ENCODE peak calls at places on chromosome 12, in nine cellular contexts. One of them, this sample, is unnamed.

GRCh38 chr12:3187846-3188755 is 110.9 kb downstream of the TSPAN9 start:
- DNase-seq in ascending aorta: no peak
- DNase-seq in K562: no peak
- DNase-seq in heart left ventricle: no peak
- DNase-seq in cardiac muscle cell: no peak
- DNase-seq in neuronal stem cell: no peak
- DNase-seq in bronchial epithelial cell: no peak
- DNase-seq in upper lobe of right lung: no peak
- DNase-seq in aorta: no peak
- DNase-seq in this sample: no peak

GRCh38 chr12:14548609-14549008 is 19.1 kb downstream of the PLBD1 start:
- DNase-seq in ascending aorta: no peak
- DNase-seq in K562: no peak
- DNase-seq in heart left ventricle: no peak
- DNase-seq in cardiac muscle cell: no peak
- DNase-seq in neuronal stem cell: no peak
- DNase-seq in bronchial epithelial cell: no peak
- DNase-seq in upper lobe of right lung: no peak
- DNase-seq in aorta: no peak
- DNase-seq in this sample: no peak

GRCh38 chr12:108479364-108480070 is 35.6 kb upstream of the FICD start:
- DNase-seq in ascending aorta: no peak
- DNase-seq in K562: no peak
- DNase-seq in heart left ventricle: no peak
- DNase-seq in cardiac muscle cell: no peak
- DNase-seq in neuronal stem cell: no peak
- DNase-seq in bronchial epithelial cell: peak
- DNase-seq in upper lobe of right lung: no peak
- DNase-seq in aorta: no peak
- DNase-seq in this sample: no peak

GRCh38 chr12:97313471-97314190 is 149.0 kb upstream of the RMST start:
- DNase-seq in ascending aorta: no peak
- DNase-seq in K562: no peak
- DNase-seq in heart left ventricle: no peak
- DNase-seq in cardiac muscle cell: no peak
- DNase-seq in neuronal stem cell: no peak
- DNase-seq in bronchial epithelial cell: no peak
- DNase-seq in upper lobe of right lung: no peak
- DNase-seq in aorta: no peak
- DNase-seq in this sample: no peak

GRCh38 chr12:106978035-106978800 is 8.7 kb downstream of the MTERF2 start:
- DNase-seq in ascending aorta: no peak
- DNase-seq in K562: no peak
- DNase-seq in heart left ventricle: peak
- DNase-seq in cardiac muscle cell: peak
- DNase-seq in neuronal stem cell: no peak
- DNase-seq in bronchial epithelial cell: no peak
- DNase-seq in upper lobe of right lung: no peak
- DNase-seq in aorta: no peak
- DNase-seq in this sample: no peak

GRCh38 chr12:110920324-110920910 is at the start of gene MYL2:
- DNase-seq in ascending aorta: no peak
- DNase-seq in K562: no peak
- DNase-seq in heart left ventricle: peak
- DNase-seq in cardiac muscle cell: no peak
- DNase-seq in neuronal stem cell: no peak
- DNase-seq in bronchial epithelial cell: no peak
- DNase-seq in upper lobe of right lung: no peak
- DNase-seq in aorta: no peak
- DNase-seq in this sample: no peak

GRCh38 chr12:8527250-8528130 is 13.2 kb downstream of the CLEC4E start:
- DNase-seq in ascending aorta: no peak
- DNase-seq in K562: no peak
- DNase-seq in heart left ventricle: no peak
- DNase-seq in cardiac muscle cell: no peak
- DNase-seq in neuronal stem cell: no peak
- DNase-seq in bronchial epithelial cell: no peak
- DNase-seq in upper lobe of right lung: no peak
- DNase-seq in aorta: no peak
- DNase-seq in this sample: no peak

GRCh38 chr12:106417926-106418910 is 60.7 kb downstream of the POLR3B start:
- DNase-seq in ascending aorta: no peak
- DNase-seq in K562: no peak
- DNase-seq in heart left ventricle: no peak
- DNase-seq in cardiac muscle cell: no peak
- DNase-seq in neuronal stem cell: no peak
- DNase-seq in bronchial epithelial cell: peak
- DNase-seq in upper lobe of right lung: no peak
- DNase-seq in aorta: no peak
- DNase-seq in this sample: no peak

GRCh38 chr12:10720974-10721565 is 2.1 kb downstream of the YBX3 start:
- DNase-seq in ascending aorta: no peak
- DNase-seq in K562: no peak
- DNase-seq in heart left ventricle: no peak
- DNase-seq in cardiac muscle cell: no peak
- DNase-seq in neuronal stem cell: no peak
- DNase-seq in bronchial epithelial cell: peak
- DNase-seq in upper lobe of right lung: no peak
- DNase-seq in aorta: no peak
- DNase-seq in this sample: no peak

GRCh38 chr12:75551477-75551876 is 40.1 kb upstream of the KRR1 start:
- DNase-seq in ascending aorta: no peak
- DNase-seq in K562: no peak
- DNase-seq in heart left ventricle: no peak
- DNase-seq in cardiac muscle cell: no peak
- DNase-seq in neuronal stem cell: no peak
- DNase-seq in bronchial epithelial cell: no peak
- DNase-seq in upper lobe of right lung: no peak
- DNase-seq in aorta: no peak
- DNase-seq in this sample: no peak

GRCh38 chr12:76866726-76867125 is 12.1 kb downstream of the CSRP2 start:
- DNase-seq in ascending aorta: no peak
- DNase-seq in K562: no peak
- DNase-seq in heart left ventricle: no peak
- DNase-seq in cardiac muscle cell: no peak
- DNase-seq in neuronal stem cell: peak
- DNase-seq in bronchial epithelial cell: no peak
- DNase-seq in upper lobe of right lung: no peak
- DNase-seq in aorta: no peak
- DNase-seq in this sample: peak

GRCh38 chr12:64600164-64600561 is 10.1 kb upstream of the RASSF3 start:
- DNase-seq in ascending aorta: no peak
- DNase-seq in K562: no peak
- DNase-seq in heart left ventricle: no peak
- DNase-seq in cardiac muscle cell: no peak
- DNase-seq in neuronal stem cell: no peak
- DNase-seq in bronchial epithelial cell: no peak
- DNase-seq in upper lobe of right lung: no peak
- DNase-seq in aorta: no peak
- DNase-seq in this sample: no peak

GRCh38 chr12:104519190-104519857 is 62.6 kb downstream of the CHST11 start:
- DNase-seq in ascending aorta: no peak
- DNase-seq in K562: no peak
- DNase-seq in heart left ventricle: no peak
- DNase-seq in cardiac muscle cell: no peak
- DNase-seq in neuronal stem cell: no peak
- DNase-seq in bronchial epithelial cell: no peak
- DNase-seq in upper lobe of right lung: no peak
- DNase-seq in aorta: no peak
- DNase-seq in this sample: no peak

GRCh38 chr12:68790081-68790951 is 17.7 kb upstream of the MDM2 start:
- DNase-seq in ascending aorta: no peak
- DNase-seq in K562: no peak
- DNase-seq in heart left ventricle: no peak
- DNase-seq in cardiac muscle cell: no peak
- DNase-seq in neuronal stem cell: no peak
- DNase-seq in bronchial epithelial cell: no peak
- DNase-seq in upper lobe of right lung: no peak
- DNase-seq in aorta: no peak
- DNase-seq in this sample: no peak

GRCh38 chr12:52214421-52214802 is 18.6 kb upstream of the KRT7 start:
- DNase-seq in ascending aorta: no peak
- DNase-seq in K562: no peak
- DNase-seq in heart left ventricle: no peak
- DNase-seq in cardiac muscle cell: no peak
- DNase-seq in neuronal stem cell: no peak
- DNase-seq in bronchial epithelial cell: no peak
- DNase-seq in upper lobe of right lung: peak
- DNase-seq in aorta: peak
- DNase-seq in this sample: no peak

GRCh38 chr12:63668028-63668799 is at the start of gene DPY19L2:
- DNase-seq in ascending aorta: peak
- DNase-seq in K562: no peak
- DNase-seq in heart left ventricle: peak
- DNase-seq in cardiac muscle cell: peak
- DNase-seq in neuronal stem cell: peak
- DNase-seq in bronchial epithelial cell: peak
- DNase-seq in upper lobe of right lung: peak
- DNase-seq in aorta: peak
- DNase-seq in this sample: peak

GRCh38 chr12:42180990-42181611 is 36.4 kb upstream of the GXYLT1 start:
- DNase-seq in ascending aorta: no peak
- DNase-seq in K562: no peak
- DNase-seq in heart left ventricle: no peak
- DNase-seq in cardiac muscle cell: no peak
- DNase-seq in neuronal stem cell: no peak
- DNase-seq in bronchial epithelial cell: peak
- DNase-seq in upper lobe of right lung: no peak
- DNase-seq in aorta: no peak
- DNase-seq in this sample: no peak

GRCh38 chr12:45458854-45459807 is 243.2 kb downstream of the ANO6 start:
- DNase-seq in ascending aorta: no peak
- DNase-seq in K562: no peak
- DNase-seq in heart left ventricle: no peak
- DNase-seq in cardiac muscle cell: no peak
- DNase-seq in neuronal stem cell: no peak
- DNase-seq in bronchial epithelial cell: no peak
- DNase-seq in upper lobe of right lung: no peak
- DNase-seq in aorta: no peak
- DNase-seq in this sample: no peak

DNA sequence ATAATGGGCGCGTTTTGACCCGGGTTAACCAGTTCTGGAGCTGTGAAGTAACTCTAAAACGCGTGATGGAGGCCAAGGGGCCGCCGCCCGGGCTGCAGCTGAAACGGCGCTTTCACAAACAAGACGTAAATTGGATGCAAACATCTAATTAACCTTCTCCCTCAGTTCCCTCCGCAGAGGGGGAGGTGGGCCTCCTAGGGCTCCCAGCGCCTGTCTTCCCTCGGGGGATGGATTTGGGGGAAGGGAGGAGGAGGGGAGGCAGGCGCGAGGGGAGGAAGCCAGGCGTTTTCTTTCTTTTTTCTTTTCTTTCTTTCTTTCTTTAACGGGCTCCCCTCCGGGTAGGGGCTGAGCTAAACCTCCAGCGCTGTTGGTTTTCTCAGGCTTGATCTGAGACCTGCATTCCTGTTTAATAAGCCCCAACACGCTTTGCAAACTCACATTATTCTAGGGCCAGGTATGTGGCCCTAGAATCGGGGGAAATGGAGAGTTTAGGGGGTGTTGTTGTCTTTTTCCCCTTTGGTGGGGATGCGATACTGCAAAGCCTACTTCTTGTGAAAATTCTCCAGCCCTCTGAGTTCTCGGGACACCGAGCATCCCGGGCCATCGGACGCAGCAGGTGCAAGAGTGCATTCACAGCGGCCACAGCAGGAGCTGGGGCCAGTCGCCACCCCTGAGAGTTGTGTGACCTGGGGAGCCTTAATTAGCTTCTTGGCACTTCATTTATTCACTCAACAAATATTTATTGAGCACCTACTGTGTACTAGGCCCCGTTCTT is 43.6 kb upstream of the LHX5 start:
- DNase-seq in ascending aorta: no peak
- DNase-seq in K562: no peak
- DNase-seq in heart left ventricle: no peak
- DNase-seq in cardiac muscle cell: no peak
- DNase-seq in neuronal stem cell: peak
- DNase-seq in bronchial epithelial cell: no peak
- DNase-seq in upper lobe of right lung: no peak
- DNase-seq in aorta: no peak
- DNase-seq in this sample: no peak
- H3K4me3 ChIP-seq in ascending aorta: no peak
- H3K4me3 ChIP-seq in K562: no peak
- H3K4me3 ChIP-seq in heart left ventricle: no peak
- H3K4me3 ChIP-seq in cardiac muscle cell: no peak
- H3K4me3 ChIP-seq in neuronal stem cell: no peak
- H3K4me3 ChIP-seq in bronchial epithelial cell: no peak
- H3K4me3 ChIP-seq in upper lobe of right lung: no peak
- H3K4me3 ChIP-seq in aorta: no peak
- H3K4me3 ChIP-seq in this sample: no peak

GRCh38 chr12:20212658-20213387 is 155.5 kb upstream of the PDE3A start:
- DNase-seq in ascending aorta: peak
- DNase-seq in K562: no peak
- DNase-seq in heart left ventricle: peak
- DNase-seq in cardiac muscle cell: peak
- DNase-seq in neuronal stem cell: peak
- DNase-seq in bronchial epithelial cell: peak
- DNase-seq in upper lobe of right lung: peak
- DNase-seq in aorta: peak
- DNase-seq in this sample: no peak
- H3K4me3 ChIP-seq in ascending aorta: peak
- H3K4me3 ChIP-seq in K562: no peak
- H3K4me3 ChIP-seq in heart left ventricle: peak
- H3K4me3 ChIP-seq in cardiac muscle cell: no peak
- H3K4me3 ChIP-seq in neuronal stem cell: no peak
- H3K4me3 ChIP-seq in bronchial epithelial cell: no peak
- H3K4me3 ChIP-seq in upper lobe of right lung: no peak
- H3K4me3 ChIP-seq in aorta: peak
- H3K4me3 ChIP-seq in this sample: no peak

GRCh38 chr12:92030618-92031017 is 115.0 kb downstream of the BTG1 start:
- DNase-seq in ascending aorta: no peak
- DNase-seq in K562: no peak
- DNase-seq in heart left ventricle: peak
- DNase-seq in cardiac muscle cell: no peak
- DNase-seq in neuronal stem cell: no peak
- DNase-seq in bronchial epithelial cell: no peak
- DNase-seq in upper lobe of right lung: no peak
- DNase-seq in aorta: no peak
- DNase-seq in this sample: no peak
- H3K4me3 ChIP-seq in ascending aorta: no peak
- H3K4me3 ChIP-seq in K562: no peak
- H3K4me3 ChIP-seq in heart left ventricle: no peak
- H3K4me3 ChIP-seq in cardiac muscle cell: no peak
- H3K4me3 ChIP-seq in neuronal stem cell: no peak
- H3K4me3 ChIP-seq in bronchial epithelial cell: no peak
- H3K4me3 ChIP-seq in upper lobe of right lung: no peak
- H3K4me3 ChIP-seq in aorta: no peak
- H3K4me3 ChIP-seq in this sample: no peak

DNA sequence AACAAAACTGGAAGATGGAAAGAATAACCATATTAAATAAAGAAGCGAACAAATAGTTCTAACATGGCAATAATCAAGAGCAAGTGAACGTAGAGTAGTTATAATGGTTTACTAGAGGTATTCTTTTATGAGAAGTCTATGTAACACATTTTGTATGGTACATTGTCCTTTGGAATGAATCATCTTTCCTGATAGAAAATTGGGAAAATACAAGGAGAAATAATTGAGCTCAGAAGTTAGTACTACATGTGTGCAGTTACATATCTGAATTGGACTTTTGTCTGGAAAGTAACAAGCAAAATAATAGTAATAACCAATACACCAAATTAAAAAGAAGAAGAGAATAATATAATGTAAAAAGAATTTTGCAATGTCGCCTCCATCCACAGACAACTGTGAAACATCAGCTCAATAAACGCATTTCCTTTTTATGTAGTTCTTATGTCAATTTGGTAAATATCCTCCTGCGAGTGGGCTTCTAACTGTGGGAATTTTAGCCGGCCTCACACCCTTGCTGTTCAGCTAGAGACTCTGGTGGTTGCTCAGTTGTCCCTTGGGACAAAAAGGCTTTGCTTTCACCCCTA is 943 bp upstream of the TUBA1A start:
- DNase-seq in ascending aorta: no peak
- DNase-seq in K562: no peak
- DNase-seq in heart left ventricle: no peak
- DNase-seq in cardiac muscle cell: no peak
- DNase-seq in neuronal stem cell: no peak
- DNase-seq in bronchial epithelial cell: no peak
- DNase-seq in upper lobe of right lung: no peak
- DNase-seq in aorta: no peak
- DNase-seq in this sample: no peak
- H3K4me3 ChIP-seq in ascending aorta: peak
- H3K4me3 ChIP-seq in K562: no peak
- H3K4me3 ChIP-seq in heart left ventricle: peak
- H3K4me3 ChIP-seq in cardiac muscle cell: no peak
- H3K4me3 ChIP-seq in neuronal stem cell: no peak
- H3K4me3 ChIP-seq in bronchial epithelial cell: no peak
- H3K4me3 ChIP-seq in upper lobe of right lung: peak
- H3K4me3 ChIP-seq in aorta: peak
- H3K4me3 ChIP-seq in this sample: peak

This sample was measured in WERI-Rb-1.